ENCODE peak calls at places on chromosome 12, in four cellular contexts. One of them, this sample, is unnamed.
A peak's percentile ranks its signal among the peaks of the same experiment; 100 is the strongest.

GRCh38 chr12:47066278-47067048 is 13.0 kb upstream of the PCED1B start:
- DNase-seq in OCI-LY7: no peak
- DNase-seq in LNCaP clone FGC: no peak
- DNase-seq in dorsolateral prefrontal cortex: no peak
- DNase-seq in this sample: no peak

GRCh38 chr12:124379379-124379937 is 84.6 kb downstream of the RFLNA start:
- DNase-seq in dorsolateral prefrontal cortex: no peak
- DNase-seq in LNCaP clone FGC: no peak
- DNase-seq in OCI-LY7: no peak
- DNase-seq in this sample: no peak

GRCh38 chr12:89067436-89067835 is 284.9 kb downstream of the DUSP6 start:
- DNase-seq in dorsolateral prefrontal cortex: no peak
- DNase-seq in LNCaP clone FGC: no peak
- DNase-seq in OCI-LY7: no peak
- DNase-seq in this sample: peak; percentile 65

GRCh38 chr12:129381717-129382116 is 522.1 kb downstream of the TMEM132D start:
- DNase-seq in LNCaP clone FGC: no peak
- DNase-seq in OCI-LY7: no peak
- DNase-seq in dorsolateral prefrontal cortex: no peak
- DNase-seq in this sample: no peak

GRCh38 chr12:33546004-33546403 is 106.4 kb upstream of the SYT10 start:
- DNase-seq in dorsolateral prefrontal cortex: no peak
- DNase-seq in LNCaP clone FGC: no peak
- DNase-seq in OCI-LY7: no peak
- DNase-seq in this sample: no peak

GRCh38 chr12:2609020-2609419 is 185.8 kb upstream of the FKBP4 start:
- DNase-seq in OCI-LY7: no peak
- DNase-seq in dorsolateral prefrontal cortex: no peak
- DNase-seq in LNCaP clone FGC: no peak
- DNase-seq in this sample: no peak

GRCh38 chr12:6095269-6095668 is 29.2 kb downstream of the VWF start:
- DNase-seq in dorsolateral prefrontal cortex: no peak
- DNase-seq in LNCaP clone FGC: no peak
- DNase-seq in OCI-LY7: no peak
- DNase-seq in this sample: no peak

GRCh38 chr12:103671367-103671766 is 84.3 kb downstream of the STAB2 start:
- DNase-seq in dorsolateral prefrontal cortex: no peak
- DNase-seq in OCI-LY7: no peak
- DNase-seq in LNCaP clone FGC: no peak
- DNase-seq in this sample: no peak

GRCh38 chr12:44812062-44812461 is 64.1 kb downstream of the NELL2 start:
- DNase-seq in dorsolateral prefrontal cortex: no peak
- DNase-seq in OCI-LY7: peak; percentile 77
- DNase-seq in LNCaP clone FGC: no peak
- DNase-seq in this sample: peak; percentile 21

GRCh38 chr12:14664434-14665023 is 31.9 kb downstream of the GUCY2C start:
- DNase-seq in LNCaP clone FGC: peak; percentile 56
- DNase-seq in dorsolateral prefrontal cortex: no peak
- DNase-seq in OCI-LY7: peak; percentile 77
- DNase-seq in this sample: peak; percentile 53

GRCh38 chr12:18824287-18824686 is 86.4 kb downstream of the CAPZA3 start:
- DNase-seq in OCI-LY7: no peak
- DNase-seq in LNCaP clone FGC: no peak
- DNase-seq in dorsolateral prefrontal cortex: no peak
- DNase-seq in this sample: no peak

GRCh38 chr12:48279096-48279495 is 71.6 kb downstream of the ZNF641 start:
- DNase-seq in LNCaP clone FGC: no peak
- DNase-seq in OCI-LY7: no peak
- DNase-seq in dorsolateral prefrontal cortex: no peak
- DNase-seq in this sample: no peak

GRCh38 chr12:79267580-79267979 is 403.0 kb downstream of the SYT1 start:
- DNase-seq in dorsolateral prefrontal cortex: no peak
- DNase-seq in OCI-LY7: no peak
- DNase-seq in LNCaP clone FGC: no peak
- DNase-seq in this sample: no peak

GRCh38 chr12:51000245-51000644 is 25.9 kb downstream of the SLC11A2 start:
- DNase-seq in dorsolateral prefrontal cortex: no peak
- DNase-seq in LNCaP clone FGC: no peak
- DNase-seq in OCI-LY7: no peak
- DNase-seq in this sample: no peak

GRCh38 chr12:31245822-31246469 is 80.0 kb downstream of the SINHCAF start:
- DNase-seq in LNCaP clone FGC: no peak
- DNase-seq in dorsolateral prefrontal cortex: no peak
- DNase-seq in OCI-LY7: peak; percentile 46
- DNase-seq in this sample: no peak

GRCh38 chr12:223751-224240 is 9.8 kb upstream of the SLC6A12 start:
- DNase-seq in LNCaP clone FGC: no peak
- DNase-seq in dorsolateral prefrontal cortex: no peak
- DNase-seq in OCI-LY7: no peak
- DNase-seq in this sample: no peak

GRCh38 chr12:19245656-19246055 is 116.1 kb downstream of the PLEKHA5 start:
- DNase-seq in OCI-LY7: no peak
- DNase-seq in dorsolateral prefrontal cortex: no peak
- DNase-seq in LNCaP clone FGC: no peak
- DNase-seq in this sample: peak; percentile 41

GRCh38 chr12:80837342-80837978 is 100.3 kb downstream of the LIN7A start:
- DNase-seq in LNCaP clone FGC: no peak
- DNase-seq in OCI-LY7: peak; percentile 12
- DNase-seq in dorsolateral prefrontal cortex: no peak
- DNase-seq in this sample: peak; percentile 61

GRCh38 chr12:62732861-62733427 is 202.0 kb downstream of the PPM1H start:
- DNase-seq in OCI-LY7: no peak
- DNase-seq in LNCaP clone FGC: no peak
- DNase-seq in dorsolateral prefrontal cortex: no peak
- DNase-seq in this sample: peak; percentile 60

GRCh38 chr12:106074361-106074705 is 64.4 kb downstream of the NUAK1 start:
- DNase-seq in dorsolateral prefrontal cortex: no peak
- DNase-seq in LNCaP clone FGC: no peak
- DNase-seq in OCI-LY7: no peak
- DNase-seq in this sample: no peak

GRCh38 chr12:121581681-121582439 is 1.0 kb upstream of the KDM2B start:
- DNase-seq in LNCaP clone FGC: no peak
- DNase-seq in dorsolateral prefrontal cortex: no peak
- DNase-seq in OCI-LY7: peak; percentile 46
- DNase-seq in this sample: no peak
- TF ChIP-seq CTCF in LNCaP clone FGC: no peak
- TF ChIP-seq CTCF in dorsolateral prefrontal cortex: no peak
- TF ChIP-seq CTCF in OCI-LY7: peak; percentile 15
- TF ChIP-seq CTCF in this sample: no peak

GRCh38 chr12:93591137-93591868 is 18.8 kb downstream of the SOCS2 start:
- DNase-seq in LNCaP clone FGC: no peak
- DNase-seq in dorsolateral prefrontal cortex: peak; percentile 58
- DNase-seq in OCI-LY7: peak; percentile 38
- DNase-seq in this sample: peak; percentile 78

GRCh38 chr12:93594766-93595165 is 22.3 kb downstream of the SOCS2 start:
- DNase-seq in dorsolateral prefrontal cortex: no peak
- DNase-seq in LNCaP clone FGC: no peak
- DNase-seq in OCI-LY7: no peak
- DNase-seq in this sample: no peak

GRCh38 chr12:93593833-93594232 is 21.4 kb downstream of the SOCS2 start:
- DNase-seq in LNCaP clone FGC: no peak
- DNase-seq in OCI-LY7: peak; percentile 76
- DNase-seq in dorsolateral prefrontal cortex: no peak
- DNase-seq in this sample: no peak

GRCh38 chr12:93595336-93595735 is 22.9 kb downstream of the SOCS2 start:
- DNase-seq in OCI-LY7: no peak
- DNase-seq in dorsolateral prefrontal cortex: no peak
- DNase-seq in LNCaP clone FGC: no peak
- DNase-seq in this sample: no peak

DNA sequence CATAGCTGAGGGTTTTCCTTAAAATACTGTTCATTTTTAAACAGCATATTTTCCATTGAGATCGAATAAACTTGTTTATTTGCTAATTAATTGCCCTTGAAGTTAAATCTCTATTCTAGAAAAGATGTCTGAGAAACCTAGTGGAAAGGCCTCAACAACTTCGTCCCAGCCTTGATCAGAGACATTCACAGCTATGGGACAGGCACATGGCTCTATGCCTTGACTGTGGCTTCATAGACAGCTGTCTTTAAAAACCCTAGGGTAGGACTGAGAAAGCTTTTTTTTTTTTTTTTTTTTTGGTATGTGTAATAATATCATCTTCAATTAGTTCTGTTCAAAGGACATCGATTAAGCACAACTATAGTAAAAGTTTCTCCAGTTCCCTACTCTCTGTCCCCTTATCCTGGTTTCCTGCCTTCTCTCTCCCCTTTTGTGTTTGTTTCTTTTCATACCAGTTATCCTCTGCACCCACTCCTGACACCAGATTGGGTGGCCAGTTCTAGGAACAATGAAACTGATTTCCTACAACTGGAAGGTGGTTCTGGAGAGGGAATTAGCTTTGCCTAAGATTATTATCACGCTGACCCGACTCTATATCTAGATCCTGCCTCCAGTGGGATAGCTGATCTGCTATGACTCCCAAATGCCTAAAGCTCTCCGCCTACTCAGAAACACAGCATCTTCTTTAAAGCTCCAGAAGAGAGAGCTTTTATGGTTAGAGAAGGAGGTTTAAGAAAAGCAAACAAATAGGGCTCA is 20.3 kb downstream of the SOCS2 start:
- DNase-seq in LNCaP clone FGC: no peak
- DNase-seq in OCI-LY7: peak; percentile 35
- DNase-seq in dorsolateral prefrontal cortex: no peak
- DNase-seq in this sample: no peak
- TF ChIP-seq CTCF in LNCaP clone FGC: no peak
- TF ChIP-seq CTCF in OCI-LY7: no peak
- TF ChIP-seq CTCF in dorsolateral prefrontal cortex: no peak
- TF ChIP-seq CTCF in this sample: no peak

GRCh38 chr12:110338754-110339153 is 57.7 kb downstream of the ATP2A2 start:
- DNase-seq in LNCaP clone FGC: no peak
- DNase-seq in OCI-LY7: peak; percentile 37
- DNase-seq in dorsolateral prefrontal cortex: no peak
- DNase-seq in this sample: peak; percentile 30
- TF ChIP-seq CTCF in LNCaP clone FGC: no peak
- TF ChIP-seq CTCF in OCI-LY7: peak; percentile 46
- TF ChIP-seq CTCF in dorsolateral prefrontal cortex: no peak
- TF ChIP-seq CTCF in this sample: peak; percentile 9

GRCh38 chr12:56590237-56590830 is 39.8 kb downstream of the BAZ2A start:
- DNase-seq in LNCaP clone FGC: no peak
- DNase-seq in OCI-LY7: peak; percentile 59
- DNase-seq in dorsolateral prefrontal cortex: no peak
- DNase-seq in this sample: peak; percentile 59
- TF ChIP-seq CTCF in LNCaP clone FGC: peak; percentile 50
- TF ChIP-seq CTCF in OCI-LY7: peak; percentile 82
- TF ChIP-seq CTCF in dorsolateral prefrontal cortex: no peak
- TF ChIP-seq CTCF in this sample: peak; percentile 33

This sample was measured in MCF 10A.